ENCODE peak calls at places on chromosomes 13 and 19, in ten cellular contexts. A is GM03348; G is cardiac fibroblast; L is dorsolateral prefrontal cortex; U is posterior vena cava; H is Right ventricle myocardium superior; B is caudate nucleus; Q is ELR; O is activated naive CD4-positive, alpha-beta T cell treated with Interleukin-2 at 50 U/mL for 16 hours; D is Caco-2. C is an unnamed sample.

GRCh38 chr13:114089751-114090400 is 42.5 kb downstream of the RASA3 start:
- DNase-seq in A (no peak), G (no peak), L (no peak), U (peak; percentile 64), H (no peak), B (no peak), Q (no peak), O (no peak), D (peak; percentile 9), C (no peak)

GRCh38 chr19:55461974-55462628 is 659 bp upstream of the ISOC2 start:
- DNase-seq in A (peak; percentile 58), G (peak; percentile 52), L (no peak), U (no peak), H (no peak), B (no peak), Q (peak; percentile 51), O (no peak), D (no peak), C (no peak)

GRCh38 chr19:15238639-15239155 is 6.4 kb upstream of the EPHX3 start:
- DNase-seq in A (no peak), G (no peak), L (no peak), U (no peak), H (no peak), B (no peak), Q (no peak), O (no peak), D (no peak), C (no peak)

GRCh38 chr19:44702551-44703176 is 3.7 kb downstream of the CEACAM16 start:
- DNase-seq in A (no peak), G (no peak), L (no peak), U (no peak), H (no peak), B (no peak), Q (no peak), O (no peak), D (no peak), C (no peak)

GRCh38 chr13:109652536-109652935 is 133.8 kb downstream of the IRS2 start:
- DNase-seq in A (no peak), G (peak; percentile 70), L (no peak), U (no peak), H (no peak), B (no peak), Q (peak; percentile 45), O (no peak), D (no peak), C (no peak)

GRCh38 chr13:19089315-19089714 is 92.3 kb downstream of the TUBA3C start:
- DNase-seq in A (no peak), G (no peak), L (no peak), U (no peak), H (no peak), B (no peak), Q (no peak), O (no peak), D (no peak), C (no peak)

GRCh38 chr19:16185123-16185924 is at the start of gene FAM32A:
- DNase-seq in A (peak; percentile 98), G (peak; percentile 99), L (peak; percentile 96), U (peak; percentile 100), H (peak; percentile 99), B (peak; percentile 90), Q (peak; percentile 99), O (peak; percentile 99), D (peak; percentile 98), C (peak; percentile 98)

GRCh38 chr19:34180709-34181108 is 8.4 kb downstream of the LSM14A start:
- DNase-seq in A (no peak), G (no peak), L (no peak), U (no peak), H (no peak), B (no peak), Q (no peak), O (no peak), D (no peak), C (no peak)

GRCh38 chr19:5691205-5691929 is 1.3 kb downstream of the RPL36 start:
- DNase-seq in A (peak; percentile 64), G (peak; percentile 61), L (peak; percentile 40), U (peak; percentile 90), H (peak; percentile 86), B (no peak), Q (peak; percentile 58), O (peak; percentile 77), D (no peak), C (no peak)

GRCh38 chr19:13127051-13127450 is 9.0 kb downstream of the NACC1 start:
- DNase-seq in A (no peak), G (no peak), L (no peak), U (no peak), H (no peak), B (no peak), Q (no peak), O (no peak), D (no peak), C (no peak)

GRCh38 chr13:99909836-99910619 is 61.5 kb downstream of the ZIC5 start:
- DNase-seq in A (no peak), G (no peak), L (no peak), U (no peak), H (peak; percentile 51), B (no peak), Q (no peak), O (no peak), D (no peak), C (no peak)

GRCh38 chr19:48735031-48735615 is 5.3 kb downstream of the RASIP1 start:
- DNase-seq in A (no peak), G (no peak), L (no peak), U (no peak), H (no peak), B (no peak), Q (peak; percentile 73), O (no peak), D (peak; percentile 86), C (no peak)

GRCh38 chr13:46281779-46282178 is 70.1 kb downstream of the LRRC63 start:
- DNase-seq in A (no peak), G (no peak), L (no peak), U (no peak), H (no peak), B (no peak), Q (no peak), O (no peak), D (no peak), C (no peak)

GRCh38 chr13:71613347-71613746 is 253.7 kb downstream of the DACH1 start:
- DNase-seq in A (no peak), G (no peak), L (no peak), U (no peak), H (no peak), B (no peak), Q (no peak), O (no peak), D (no peak), C (no peak)

GRCh38 chr13:95388420-95389079 is 87.3 kb upstream of the ABCC4 start:
- DNase-seq in A (no peak), G (no peak), L (no peak), U (no peak), H (no peak), B (no peak), Q (no peak), O (no peak), D (no peak), C (no peak)

GRCh38 chr13:92097337-92097903 is 699.0 kb downstream of the GPC5 start:
- DNase-seq in A (no peak), G (no peak), L (no peak), U (no peak), H (no peak), B (no peak), Q (no peak), O (no peak), D (no peak), C (no peak)

GRCh38 chr13:99310382-99311031 is 3.3 kb upstream of the GPR183 start:
- DNase-seq in A (peak; percentile 55), G (peak; percentile 82), L (no peak), U (no peak), H (no peak), B (no peak), Q (peak; percentile 89), O (no peak), D (no peak), C (no peak)